ENCODE peak calls at places on chromosomes 1 and 21, in five cellular contexts. Q is IMR-90, E is MM.1S, R is K562, X is GM23248. A is an unnamed sample. For H4K20me1, the result is how much of the 10 kb centered on the place peaks cover.

GRCh38 chr1:78370779-78371482 is 119.8 kb upstream of the PTGFR start:
- DNase-seq in Q (peak), E (no peak), R (no peak), X (peak), A (peak)

GRCh38 chr1:225201447-225201846 is 226.4 kb downstream of the LBR start:
- DNase-seq in Q (no peak), E (no peak), R (no peak), X (no peak), A (no peak)

GRCh38 chr1:19569786-19570185 is 74.3 kb upstream of the NBL1 start:
- DNase-seq in Q (peak), E (no peak), R (no peak), X (no peak), A (no peak)

GRCh38 chr1:21435646-21436487 is 4.1 kb upstream of the NBPF3 start:
- DNase-seq in Q (no peak), E (no peak), R (no peak), X (no peak), A (no peak)

GRCh38 chr1:78468511-78468910 is 22.3 kb upstream of the PTGFR start:
- DNase-seq in Q (no peak), E (no peak), R (no peak), X (no peak), A (no peak)

GRCh38 chr1:246805135-246805716 is 81.0 kb downstream of the SCCPDH start:
- DNase-seq in Q (no peak), E (no peak), R (no peak), X (no peak), A (no peak)

GRCh38 chr1:231724876-231725647 is 98.5 kb downstream of the DISC1 start:
- DNase-seq in Q (peak), E (peak), R (peak), X (peak), A (peak)

GRCh38 chr1:73556270-73556669 is 641.7 kb downstream of the LRRIQ3 start:
- DNase-seq in Q (no peak), E (no peak), R (no peak), X (peak), A (no peak)

GRCh38 chr1:187627516-187627915 is 798.8 kb downstream of the PLA2G4A start:
- DNase-seq in Q (no peak), E (no peak), R (no peak), X (no peak), A (no peak)

GRCh38 chr1:235336903-235337302 is 8.5 kb downstream of the GGPS1 start:
- DNase-seq in Q (peak), E (peak), R (no peak), X (no peak), A (no peak)

GRCh38 chr1:92934395-92935378 is 26.6 kb downstream of the DIPK1A start:
- DNase-seq in Q (peak), E (peak), R (no peak), X (peak), A (peak)

GRCh38 chr1:113226118-113226517 is 153.1 kb downstream of the LRIG2 start:
- DNase-seq in Q (no peak), E (no peak), R (no peak), X (no peak), A (no peak)

GRCh38 chr1:157198619-157199420 is 60.6 kb upstream of the ETV3 start:
- DNase-seq in Q (no peak), E (no peak), R (no peak), X (no peak), A (peak)

GRCh38 chr1:164824542-164824941 is 265.6 kb downstream of the PBX1 start:
- DNase-seq in Q (no peak), E (no peak), R (no peak), X (no peak), A (no peak)

GRCh38 chr1:65079941-65080340 is 68.1 kb upstream of the AK4 start:
- DNase-seq in Q (peak), E (no peak), R (no peak), X (peak), A (peak)

GRCh38 chr1:56539403-56539802 is 40.0 kb downstream of the PLPP3 start:
- DNase-seq in Q (no peak), E (no peak), R (no peak), X (no peak), A (no peak)

GRCh38 chr1:183137782-183138181 is 48.3 kb upstream of the LAMC2 start:
- DNase-seq in Q (peak), E (no peak), R (no peak), X (peak), A (no peak)

GRCh38 chr1:235083589-235084323 is 44.9 kb downstream of the TOMM20 start:
- DNase-seq in Q (peak), E (peak), R (peak), X (peak), A (peak)

DNA sequence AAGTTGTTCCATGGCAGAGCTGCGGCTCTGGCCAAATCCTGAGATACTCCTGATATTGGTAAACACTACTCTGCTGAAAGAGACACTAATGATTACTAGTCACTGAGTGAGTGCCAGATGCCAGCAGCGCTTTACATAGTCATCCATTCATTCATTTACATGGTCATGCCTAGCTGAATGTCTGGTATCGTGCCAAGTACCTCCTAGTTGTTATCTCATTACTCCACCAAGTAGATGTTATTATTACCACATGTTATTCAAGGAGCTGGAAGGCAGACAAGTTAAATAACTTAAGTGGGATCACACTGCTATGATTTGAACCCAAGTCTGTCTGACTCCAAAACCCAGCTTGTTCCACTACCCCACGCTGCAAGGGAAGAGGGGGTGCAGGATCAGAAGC is 4.7 kb downstream of the OLFML2B start:
- DNase-seq in Q (peak), E (no peak), R (no peak), X (peak), A (peak)
- H3K4me2 ChIP-seq in Q (no peak), E (no peak), R (no peak), X (peak), A (no peak)

GRCh38 chr1:11706292-11706691 is 14.8 kb downstream of the DRAXIN start:
- DNase-seq in Q (no peak), E (no peak), R (no peak), X (no peak), A (no peak)

GRCh38 chr1:11703357-11704225 is 12.1 kb downstream of the DRAXIN start:
- DNase-seq in Q (no peak), E (no peak), R (no peak), X (no peak), A (no peak)

GRCh38 chr1:11704691-11705475 is 13.4 kb downstream of the DRAXIN start:
- DNase-seq in Q (no peak), E (no peak), R (no peak), X (no peak), A (no peak)

GRCh38 chr1:11701981-11702803 is 10.7 kb downstream of the DRAXIN start:
- DNase-seq in Q (no peak), E (no peak), R (no peak), X (no peak), A (no peak)

GRCh38 chr1:11704226-11704619 is 12.7 kb downstream of the DRAXIN start:
- DNase-seq in Q (no peak), E (no peak), R (no peak), X (no peak), A (no peak)
- H3K9ac ChIP-seq in Q (no peak), E (no peak), R (peak), X (no peak), A (no peak)

GRCh38 chr1:37481289-37482003 is 7.1 kb downstream of the ZC3H12A start:
- DNase-seq in Q (no peak), E (no peak), R (no peak), X (peak), A (no peak)

GRCh38 chr1:37482004-37482785 is 7.8 kb downstream of the ZC3H12A start:
- DNase-seq in Q (no peak), E (no peak), R (no peak), X (no peak), A (no peak)

GRCh38 chr1:37479255-37480124 is 5.1 kb downstream of the ZC3H12A start:
- DNase-seq in Q (peak), E (peak), R (peak), X (peak), A (peak)

GRCh38 chr1:37480125-37480466 is 5.7 kb downstream of the ZC3H12A start:
- DNase-seq in Q (no peak), E (no peak), R (no peak), X (no peak), A (no peak)

DNA sequence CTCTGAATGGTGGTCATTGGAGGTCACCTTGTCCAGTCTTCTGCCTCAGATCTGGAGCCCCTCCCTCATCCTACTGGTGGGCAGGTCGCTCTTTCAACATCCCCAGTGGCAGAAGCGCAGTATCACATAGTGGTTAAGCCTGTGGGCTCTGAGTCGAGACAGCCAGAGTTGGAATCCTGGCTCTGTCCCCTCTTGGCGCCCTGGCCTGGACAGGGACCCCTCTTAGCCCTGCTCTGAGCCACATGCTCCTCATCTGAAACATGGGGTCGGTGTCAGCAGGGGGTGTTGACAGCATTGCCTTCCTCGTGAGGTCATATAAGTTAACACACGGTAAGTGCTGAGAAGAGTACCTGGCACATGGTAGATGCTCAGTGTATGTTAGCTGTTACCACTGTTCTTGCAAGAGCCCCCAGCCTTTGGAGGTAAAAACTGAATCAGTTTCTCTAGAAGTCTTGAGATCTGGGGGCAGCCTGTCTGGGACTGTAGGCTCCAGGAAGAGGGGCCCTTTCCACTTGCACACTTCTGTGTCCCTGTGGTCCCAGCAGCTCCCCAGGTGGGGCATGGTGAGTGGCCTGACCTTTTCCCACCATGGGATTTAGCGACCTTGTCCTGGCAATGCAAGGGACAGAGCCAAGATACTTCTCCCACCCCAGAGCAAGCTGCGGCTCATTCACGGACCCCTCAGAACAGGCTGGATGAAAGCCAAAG is 6.4 kb downstream of the ZC3H12A start:
- DNase-seq in Q (no peak), E (no peak), R (no peak), X (no peak), A (no peak)
- H4K20me1 ChIP-seq in Q (under half), E (under half), R (under half), X (under half), A (under half)

GRCh38 chr21:29077651-29078090 is 4.2 kb upstream of the CCT8 start:
- DNase-seq in Q (peak), E (peak), R (no peak), X (no peak), A (no peak)
- H3K4me2 ChIP-seq in Q (peak), E (peak), R (no peak), X (no peak), A (no peak)

DNA sequence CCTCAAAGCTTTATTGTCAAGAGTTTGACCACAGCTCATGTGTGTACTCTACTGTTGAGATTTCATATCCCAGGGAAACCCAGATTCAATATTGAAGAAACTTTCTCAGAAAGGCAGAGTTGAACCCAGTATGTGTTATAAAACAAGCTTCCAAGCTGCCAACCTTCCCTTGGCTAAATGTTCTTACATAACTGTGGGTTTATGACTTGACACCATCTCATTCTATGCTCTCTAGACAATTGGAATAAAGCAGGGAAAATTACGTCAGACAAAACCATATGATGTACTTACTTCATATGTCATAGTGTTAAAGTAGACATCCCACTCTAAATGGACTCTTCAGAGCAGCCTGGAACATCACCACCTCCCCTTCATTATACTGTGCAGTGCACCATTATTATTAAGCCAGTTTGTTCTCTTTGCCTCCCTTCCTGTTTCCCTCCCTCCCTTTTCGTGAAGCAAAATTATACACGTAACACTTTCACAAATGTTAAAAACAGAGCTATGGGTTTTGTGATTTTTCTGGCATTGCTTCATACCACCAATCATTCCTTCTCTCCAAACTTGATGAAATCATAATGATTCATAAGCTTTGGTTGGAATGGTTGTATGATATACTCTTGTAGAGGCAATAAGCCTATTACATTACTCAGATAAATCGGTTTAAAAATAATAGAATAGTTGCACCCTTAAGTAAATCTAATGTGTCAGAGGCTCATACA is 507.2 kb downstream of the LTN1 start:
- DNase-seq in Q (peak), E (no peak), R (no peak), X (peak), A (peak)
- H3K9ac ChIP-seq in Q (no peak), E (no peak), R (no peak), X (no peak), A (no peak)

DNA sequence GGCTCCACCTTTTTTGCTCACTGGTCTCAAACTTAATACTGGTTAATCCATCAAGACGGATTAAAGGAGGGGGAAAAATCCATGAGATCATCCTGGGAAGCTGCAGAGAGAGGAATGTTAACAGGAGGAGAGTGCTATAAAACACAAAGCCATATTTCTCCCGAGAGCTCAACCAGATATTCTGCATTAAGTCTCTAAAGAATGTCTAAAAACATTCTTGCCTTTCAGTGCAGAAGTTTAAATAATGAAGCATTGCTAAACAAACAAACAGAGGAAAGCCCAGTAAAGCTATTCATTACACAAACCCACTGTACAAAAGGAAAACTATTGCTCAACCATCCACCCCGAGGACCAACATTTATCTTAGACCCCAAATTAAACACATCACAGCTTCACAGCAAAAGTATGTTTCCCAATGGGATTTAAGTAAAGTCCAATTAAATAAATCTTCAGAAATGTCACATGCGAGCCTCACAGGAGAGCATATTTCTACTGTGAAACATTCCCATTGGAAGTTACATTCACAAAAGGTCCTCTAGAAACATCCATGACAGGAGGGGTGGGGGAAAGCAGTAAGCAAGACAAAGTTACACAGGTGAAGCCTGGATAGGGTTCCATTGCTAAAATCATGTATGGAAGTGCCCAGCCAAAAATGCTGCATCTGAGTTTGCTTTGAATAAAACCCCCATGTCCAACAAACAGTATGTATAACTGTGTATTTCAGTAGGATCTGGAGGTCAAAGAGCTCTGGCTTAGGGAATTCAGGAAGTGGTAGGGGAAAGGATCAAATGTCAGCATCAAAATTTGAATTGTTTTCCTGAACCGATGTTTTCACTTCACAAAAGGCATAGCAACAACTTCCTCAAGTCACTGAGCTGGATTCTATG is 23.3 kb downstream of the DUSP10 start:
- DNase-seq in Q (peak), E (no peak), R (no peak), X (peak), A (no peak)
- H4K20me1 ChIP-seq in Q (under half), E (under half), R (under half), X (under half), A (under half)

GRCh38 chr1:40050863-40051262 is 10.3 kb downstream of the CAP1 start:
- DNase-seq in Q (no peak), E (no peak), R (no peak), X (no peak), A (no peak)
- H3K4me2 ChIP-seq in Q (no peak), E (no peak), R (no peak), X (no peak), A (no peak)

GRCh38 chr1:35561972-35562680 is 4.5 kb downstream of the NCDN start:
- DNase-seq in Q (no peak), E (no peak), R (no peak), X (no peak), A (no peak)

GRCh38 chr1:35561297-35561971 is 3.8 kb downstream of the NCDN start:
- DNase-seq in Q (no peak), E (no peak), R (no peak), X (no peak), A (no peak)

GRCh38 chr1:35559317-35559944 is 1.8 kb downstream of the NCDN start:
- DNase-seq in Q (no peak), E (no peak), R (no peak), X (peak), A (no peak)

GRCh38 chr1:35558374-35559316 is 1.0 kb downstream of the NCDN start:
- DNase-seq in Q (no peak), E (peak), R (no peak), X (peak), A (no peak)

GRCh38 chr1:35560256-35561225 is 2.9 kb downstream of the NCDN start:
- DNase-seq in Q (no peak), E (no peak), R (no peak), X (peak), A (no peak)
- H3K9ac ChIP-seq in Q (no peak), E (no peak), R (no peak), X (no peak), A (no peak)

DNA sequence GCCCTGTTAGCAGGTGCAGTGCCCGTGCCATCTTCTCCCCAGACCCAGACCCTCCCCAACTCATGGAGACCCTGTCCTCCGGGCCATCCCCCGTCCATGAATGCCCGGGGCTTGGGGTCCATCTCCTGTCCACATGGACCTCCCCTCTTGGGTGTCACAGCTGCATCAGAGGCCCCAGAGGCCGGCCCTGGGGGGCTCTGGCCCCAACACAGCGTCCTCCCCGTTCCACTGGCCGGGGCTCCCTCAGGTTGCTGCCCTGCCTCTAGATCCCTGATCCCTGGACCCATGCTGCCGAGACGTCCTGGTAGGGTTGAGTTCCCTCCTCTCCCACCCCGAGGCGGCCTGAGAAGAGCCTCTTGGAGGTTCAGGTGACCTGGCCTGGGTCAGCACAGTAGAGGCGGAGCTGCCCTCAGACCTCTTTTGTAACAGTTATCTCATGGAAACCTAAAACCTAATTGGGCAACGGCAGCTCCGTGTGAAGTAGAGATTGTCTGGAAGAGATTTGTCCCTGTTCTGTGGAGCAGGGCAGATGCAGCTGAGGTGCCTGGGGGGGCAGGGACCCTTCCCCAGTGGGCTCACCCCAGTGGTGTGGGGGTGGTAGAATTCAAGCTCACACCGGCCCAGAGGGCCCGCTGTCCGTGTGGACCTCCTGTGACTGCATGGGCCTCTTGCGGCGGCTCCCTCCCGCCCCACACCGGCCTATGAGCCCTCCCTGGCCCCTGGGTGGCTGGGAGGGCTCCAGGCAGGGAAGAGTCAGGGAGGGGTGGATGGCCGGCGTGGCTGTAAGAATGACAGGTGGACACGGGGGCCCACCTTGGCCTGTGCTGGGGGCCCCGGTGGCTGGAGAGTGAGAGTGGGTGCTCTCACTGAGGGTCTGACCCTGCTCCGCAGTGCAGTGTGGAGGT is 56.1 kb downstream of the SKI start:
- DNase-seq in Q (no peak), E (no peak), R (no peak), X (no peak), A (no peak)
- H4K20me1 ChIP-seq in Q (under half), E (under half), R (under half), X (under half), A (under half)

GRCh38 chr1:221778535-221779142 is 36.8 kb upstream of the DUSP10 start:
- DNase-seq in Q (no peak), E (peak), R (no peak), X (no peak), A (no peak)
- H3K4me2 ChIP-seq in Q (no peak), E (peak), R (no peak), X (no peak), A (no peak)